ENCODE peak calls at places on chromosome 3, in seven cellular contexts. R, A, M, S, N, U and C are unnamed samples.

GRCh38 chr3:145368748-145369147 is 792.2 kb downstream of the PLOD2 start:
- DNase-seq in R (no peak), A (no peak), N (no peak), S (no peak), M (no peak), U (no peak), C (no peak)

GRCh38 chr3:49882182-49882581 is 12.5 kb upstream of the CAMKV start:
- DNase-seq in N (no peak), R (peak), M (no peak), S (no peak), A (no peak), U (no peak), C (no peak)

GRCh38 chr3:180631317-180631716 is 29.4 kb downstream of the TTC14 start:
- DNase-seq in N (no peak), M (no peak), A (no peak), R (no peak), U (no peak), S (no peak), C (no peak)

GRCh38 chr3:183812746-183813445 is 12.5 kb downstream of the MAP6D1 start:
- DNase-seq in U (no peak), S (no peak), R (no peak), A (no peak), N (peak), M (no peak), C (no peak)

GRCh38 chr3:43522702-43523362 is 99.0 kb downstream of the ANO10 start:
- DNase-seq in M (no peak), S (peak), R (peak), A (no peak), U (peak), N (no peak), C (peak)

GRCh38 chr3:168034152-168034928 is 61.4 kb downstream of the GOLIM4 start:
- DNase-seq in U (peak), M (no peak), S (peak), A (no peak), R (peak), N (no peak), C (peak)

GRCh38 chr3:53816430-53816829 is 29.8 kb downstream of the CHDH start:
- DNase-seq in A (no peak), U (no peak), S (no peak), M (no peak), R (no peak), N (no peak), C (no peak)

GRCh38 chr3:71628571-71628970 is 45.0 kb upstream of the FOXP1 start:
- DNase-seq in N (no peak), M (no peak), S (no peak), A (no peak), R (peak), U (no peak), C (peak)

GRCh38 chr3:153614563-153614962 is 452.5 kb downstream of the RAP2B start:
- DNase-seq in U (no peak), M (no peak), A (no peak), S (peak), R (peak), N (peak), C (peak)

GRCh38 chr3:66276705-66277274 is 56.0 kb downstream of the SLC25A26 start:
- DNase-seq in S (peak), N (peak), U (peak), M (peak), R (peak), A (peak), C (peak)

GRCh38 chr3:33650495-33650894 is 67.6 kb downstream of the CLASP2 start:
- DNase-seq in R (no peak), A (no peak), S (no peak), M (no peak), U (no peak), N (no peak), C (no peak)

GRCh38 chr3:186775999-186776398 is 7.4 kb upstream of the EIF4A2 start:
- DNase-seq in S (no peak), R (no peak), N (no peak), M (peak), U (no peak), A (peak), C (no peak)

GRCh38 chr3:21745971-21746370 is 5.0 kb downstream of the ZNF385D start:
- DNase-seq in U (no peak), N (no peak), R (peak), A (no peak), S (no peak), M (no peak), C (peak)

GRCh38 chr3:65265511-65265910 is 577.7 kb upstream of the ADAMTS9 start:
- DNase-seq in N (no peak), S (no peak), A (no peak), U (no peak), R (no peak), M (no peak), C (no peak)

GRCh38 chr3:22565393-22565792 is 637.7 kb upstream of the UBE2E2 start:
- DNase-seq in S (no peak), U (no peak), M (no peak), R (no peak), A (no peak), N (no peak), C (no peak)

GRCh38 chr3:30289324-30289723 is 317.1 kb upstream of the TGFBR2 start:
- DNase-seq in M (no peak), S (no peak), N (no peak), U (peak), R (no peak), A (no peak), C (no peak)

GRCh38 chr3:29565236-29565635 is 284.4 kb downstream of the RBMS3 start:
- DNase-seq in U (no peak), A (no peak), N (no peak), R (no peak), M (no peak), S (no peak), C (no peak)

GRCh38 chr3:131348911-131349310 is 32.7 kb upstream of the NUDT16 start:
- DNase-seq in U (peak), N (no peak), A (no peak), S (peak), R (no peak), M (no peak), C (no peak)

GRCh38 chr3:173618703-173619102 is 221.2 kb downstream of the NLGN1 start:
- DNase-seq in R (no peak), N (no peak), A (no peak), U (no peak), S (no peak), M (no peak), C (no peak)

GRCh38 chr3:162021206-162021605 is 524.6 kb downstream of the OTOL1 start:
- DNase-seq in S (no peak), M (no peak), N (no peak), R (peak), U (peak), A (no peak), C (no peak)

GRCh38 chr3:187743195-187744141 is 1.8 kb downstream of the BCL6 start:
- DNase-seq in A (no peak), M (peak), U (peak), N (no peak), R (peak), S (peak), C (peak)

GRCh38 chr3:127700406-127700805 is 27.7 kb downstream of the ABTB1 start:
- DNase-seq in M (peak), U (no peak), A (no peak), N (no peak), R (no peak), S (no peak), C (no peak)

GRCh38 chr3:28198161-28198560 is 43.3 kb upstream of the CMC1 start:
- DNase-seq in S (no peak), U (no peak), M (no peak), R (no peak), A (no peak), N (no peak), C (no peak)

GRCh38 chr3:29531611-29532150 is 250.8 kb downstream of the RBMS3 start:
- DNase-seq in A (no peak), N (no peak), M (no peak), S (no peak), U (no peak), R (no peak), C (no peak)

GRCh38 chr3:101690972-101691371 is 4.5 kb upstream of the RPL24 start:
- DNase-seq in R (no peak), A (no peak), N (no peak), U (no peak), M (no peak), S (no peak), C (no peak)

GRCh38 chr3:120040813-120041377 is 53.4 kb downstream of the GSK3B start:
- DNase-seq in N (no peak), M (peak), A (peak), R (no peak), S (no peak), U (no peak), C (no peak)

GRCh38 chr3:185717121-185717520 is 107.7 kb downstream of the IGF2BP2 start:
- DNase-seq in R (peak), N (no peak), U (no peak), S (peak), A (no peak), M (no peak), C (peak)

GRCh38 chr3:12719984-12720656 is 38.9 kb downstream of the TMEM40 start:
- DNase-seq in A (peak), U (peak), S (peak), M (peak), R (peak), N (no peak), C (peak)

GRCh38 chr3:16183601-16184270 is 9.3 kb downstream of the GALNT15 start:
- DNase-seq in M (peak), N (no peak), R (peak), U (peak), S (peak), A (no peak), C (peak)

GRCh38 chr3:143207338-143207961 is 87.9 kb downstream of the CHST2 start:
- DNase-seq in R (peak), S (peak), U (peak), N (no peak), A (no peak), M (peak), C (peak)

GRCh38 chr3:32420138-32420981 is 28.7 kb downstream of the CMTM7 start:
- DNase-seq in M (peak), N (no peak), A (peak), R (peak), S (peak), U (peak), C (no peak)

GRCh38 chr3:151082880-151083838 is 2.3 kb upstream of the MED12L start:
- DNase-seq in A (no peak), U (no peak), R (no peak), S (no peak), N (no peak), M (no peak), C (no peak)

GRCh38 chr3:122986790-122987189 is 40.8 kb downstream of the SEMA5B start:
- DNase-seq in R (no peak), A (peak), M (peak), S (no peak), N (no peak), U (no peak), C (no peak)

GRCh38 chr3:165642761-165643432 is 194.3 kb downstream of the BCHE start:
- DNase-seq in S (peak), U (peak), A (no peak), R (peak), M (no peak), N (peak), C (peak)

GRCh38 chr3:38634133-38634532 is 15.4 kb downstream of the SCN5A start:
- DNase-seq in N (no peak), A (no peak), S (no peak), R (peak), M (no peak), U (peak), C (no peak)

GRCh38 chr3:49867871-49868321 is 1.8 kb downstream of the CAMKV start:
- DNase-seq in S (peak), R (peak), M (peak), U (peak), A (peak), N (no peak), C (peak)

GRCh38 chr3:177336841-177337430 is 139.7 kb upstream of the TBL1XR1 start:
- DNase-seq in N (no peak), A (no peak), U (no peak), R (peak), S (no peak), M (no peak), C (peak)

GRCh38 chr3:177335728-177336127 is 138.4 kb upstream of the TBL1XR1 start:
- DNase-seq in U (peak), N (no peak), R (peak), M (no peak), A (no peak), S (peak), C (peak)

GRCh38 chr3:177338697-177339219 is 141.5 kb upstream of the TBL1XR1 start:
- DNase-seq in A (no peak), R (peak), S (no peak), U (no peak), M (no peak), N (no peak), C (peak)

GRCh38 chr3:177340243-177340830 is 143.1 kb upstream of the TBL1XR1 start:
- DNase-seq in N (no peak), U (peak), M (no peak), R (no peak), A (no peak), S (no peak), C (no peak)

DNA sequence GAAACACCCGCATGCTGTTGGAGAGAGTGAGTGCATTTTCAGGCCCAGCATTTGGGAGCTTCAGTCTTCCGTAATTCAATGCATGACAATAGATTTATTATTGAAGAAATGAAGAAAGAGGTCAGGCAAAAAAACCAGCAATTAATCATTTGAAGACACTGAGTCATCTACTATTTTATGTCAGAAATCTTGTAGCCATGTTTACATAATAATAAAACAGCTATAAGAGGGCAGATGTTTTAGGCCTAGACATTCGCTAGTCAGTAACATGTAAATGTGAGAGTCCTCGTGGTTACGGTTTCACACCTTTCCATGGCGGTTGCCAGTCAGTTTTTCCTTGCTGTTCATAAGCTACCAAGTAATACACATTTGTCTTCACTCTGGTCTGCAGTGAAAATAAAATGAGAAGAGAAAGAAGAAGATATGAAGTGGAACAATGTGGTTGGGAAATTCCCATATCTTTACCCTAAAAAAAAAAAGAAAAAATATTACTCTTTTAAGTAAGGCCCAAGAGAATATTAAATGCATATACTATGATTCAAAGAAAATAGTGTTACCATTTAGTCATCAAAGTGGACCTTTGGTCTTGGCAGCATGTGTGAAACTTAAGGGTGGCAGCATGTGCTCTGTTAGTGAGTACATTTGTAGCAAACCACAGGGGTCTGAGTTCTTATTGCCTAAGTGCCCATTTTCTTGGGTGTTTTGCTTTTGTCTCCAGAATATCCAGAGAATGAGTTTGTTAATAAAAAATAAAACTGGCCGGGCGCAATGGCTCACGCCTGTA is 140.5 kb upstream of the TBL1XR1 start:
- DNase-seq in N (no peak), S (peak), R (peak), A (no peak), M (no peak), U (peak), C (peak)
- TF ChIP-seq CTCF in N (no peak), S (no peak), R (no peak), A (no peak), M (no peak), U (no peak), C (no peak)

GRCh38 chr3:78871048-78871447 is 896.8 kb downstream of the ROBO1 start:
- DNase-seq in S (peak), U (peak), A (no peak), N (no peak), R (peak), M (no peak), C (no peak)
- H3K4me2 ChIP-seq in S (no peak), U (no peak), A (no peak), N (no peak), R (no peak), M (no peak), C (no peak)

DNA sequence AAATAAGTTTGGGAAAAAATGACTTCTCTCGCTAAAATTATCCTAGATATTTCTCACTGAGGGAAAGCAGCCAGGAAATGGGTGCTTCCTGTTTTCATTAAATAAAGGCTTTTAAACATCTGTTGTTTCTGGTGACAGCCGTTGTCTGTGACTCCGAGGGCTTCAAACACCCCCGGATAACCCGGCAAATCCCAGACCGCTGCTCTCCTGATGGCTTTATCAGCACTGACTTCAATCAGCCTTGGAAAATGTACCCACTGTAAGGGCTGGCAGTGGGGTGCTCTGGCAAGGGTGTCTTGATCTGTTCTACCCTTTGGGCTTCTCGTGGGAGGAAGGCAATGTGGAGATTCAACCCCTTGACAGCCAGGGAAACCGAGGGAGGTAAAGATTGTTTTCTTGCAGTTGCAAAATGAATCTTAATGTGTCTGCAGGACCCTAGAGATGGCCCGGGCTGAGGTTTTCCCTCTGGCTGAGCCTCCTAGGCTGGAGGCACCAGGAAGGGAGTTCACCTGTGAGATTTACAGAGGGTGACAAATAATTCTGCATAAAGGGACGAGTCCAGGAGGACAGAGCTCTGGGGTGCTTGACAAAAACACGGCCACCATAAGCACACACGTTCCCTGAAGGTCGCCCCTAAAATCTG is 33.6 kb upstream of the SEC13 start:
- DNase-seq in S (no peak), U (no peak), M (no peak), A (no peak), N (no peak), R (peak), C (no peak)
- H3K9ac ChIP-seq in S (no peak), U (no peak), M (no peak), A (no peak), N (no peak), R (no peak), C (no peak)

GRCh38 chr3:44883213-44883955 is 9.0 kb downstream of the TGM4 start:
- DNase-seq in S (no peak), U (no peak), R (no peak), A (no peak), N (peak), M (no peak), C (no peak)
- TF ChIP-seq CTCF in S (peak), U (no peak), R (peak), A (peak), N (peak), M (no peak), C (no peak)

GRCh38 chr3:171563298-171563697 is 103.1 kb upstream of the TNIK start:
- DNase-seq in A (peak), R (no peak), U (no peak), M (no peak), S (no peak), N (no peak), C (no peak)
- H3K4me2 ChIP-seq in A (no peak), R (no peak), U (no peak), M (no peak), S (no peak), N (no peak), C (no peak)

DNA sequence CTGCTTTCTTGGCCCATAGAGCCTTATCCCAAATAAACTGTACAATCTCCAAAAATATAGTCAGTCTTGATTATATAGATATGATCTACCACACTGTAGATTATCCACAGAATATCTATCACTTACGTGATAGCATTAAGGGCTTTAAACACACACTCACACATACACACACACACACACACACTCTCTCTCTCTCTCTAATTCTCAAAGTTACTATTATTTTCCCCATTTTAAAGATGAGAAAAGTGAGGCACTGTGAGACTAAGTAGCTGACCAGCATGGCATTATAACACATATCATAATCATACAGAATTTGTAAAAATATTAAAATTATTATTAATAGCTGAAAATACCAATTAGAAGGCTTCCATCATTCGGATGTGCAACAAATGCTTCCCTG is 4.2 kb downstream of the TBC1D5 start:
- DNase-seq in N (no peak), A (no peak), S (no peak), U (no peak), M (no peak), R (no peak), C (no peak)
- H3K9ac ChIP-seq in N (no peak), A (no peak), S (no peak), U (no peak), M (no peak), R (no peak), C (no peak)

GRCh38 chr3:194623449-194624290 is 9.5 kb downstream of the TMEM44 start:
- DNase-seq in M (no peak), U (no peak), R (no peak), N (no peak), S (no peak), A (peak), C (no peak)
- TF ChIP-seq CTCF in M (no peak), U (no peak), R (no peak), N (no peak), S (no peak), A (peak), C (no peak)

DNA sequence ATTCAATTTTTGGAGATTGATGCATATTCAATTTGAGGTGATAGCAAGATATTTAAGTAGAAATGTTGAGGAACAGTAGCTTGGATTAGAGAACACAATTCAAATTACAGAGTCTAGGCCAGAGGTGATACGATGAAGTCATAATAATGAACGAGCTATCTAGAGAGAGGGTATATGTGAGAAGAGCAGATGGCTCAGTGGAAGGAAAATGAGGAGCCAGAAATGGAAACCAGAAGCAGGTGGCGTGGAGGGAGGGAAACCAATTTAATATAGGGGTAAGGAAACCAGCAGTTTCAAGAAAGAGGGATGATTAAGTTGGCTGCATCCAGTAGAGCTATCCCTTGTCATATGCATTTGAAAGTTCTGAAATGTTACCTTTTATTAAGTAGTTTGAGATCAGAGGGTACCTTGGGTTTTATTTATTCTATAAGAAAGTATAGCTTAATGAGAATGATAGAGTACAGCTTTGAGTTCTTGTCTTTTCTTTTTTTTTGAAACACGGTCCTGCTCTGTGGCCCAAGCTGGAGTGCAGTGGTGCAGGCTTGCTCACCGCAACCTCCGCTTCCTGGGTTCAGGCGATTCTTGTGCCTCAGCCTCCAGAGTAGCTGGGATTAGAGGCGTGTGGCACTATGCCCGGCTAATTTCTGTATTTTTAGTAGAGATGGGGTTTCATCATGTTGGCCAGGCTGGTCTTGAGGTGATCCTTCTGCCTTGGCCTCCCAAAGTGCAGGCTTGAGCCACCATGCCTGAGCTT is 22.1 kb downstream of the NCK1 start:
- DNase-seq in S (no peak), R (no peak), U (no peak), A (no peak), M (no peak), N (no peak), C (no peak)
- H3K4me2 ChIP-seq in S (no peak), R (no peak), U (no peak), A (no peak), M (no peak), N (no peak), C (no peak)